ENCODE peak calls at places on chromosomes 12 and 14, in nine cellular contexts. One of them, this sample, is unnamed.

GRCh38 chr12:21773263-21773741 is 1.2 kb downstream of the KCNJ8 start:
- DNase-seq in NCI-H748 treated with DMSO at 0.1 percent for 48 hours: no peak
- DNase-seq in CD8-positive, alpha-beta memory T cell: no peak
- DNase-seq in lower lobe of right lung: peak
- DNase-seq in GM18507: no peak
- DNase-seq in left kidney: peak
- DNase-seq in right cardiac atrium: peak
- DNase-seq in NCI-H1105: no peak
- DNase-seq in tibial artery: peak
- DNase-seq in this sample: peak

GRCh38 chr12:131452444-131452860 is 258.4 kb upstream of the SFSWAP start:
- DNase-seq in NCI-H748 treated with DMSO at 0.1 percent for 48 hours: no peak
- DNase-seq in CD8-positive, alpha-beta memory T cell: no peak
- DNase-seq in lower lobe of right lung: no peak
- DNase-seq in GM18507: no peak
- DNase-seq in left kidney: peak
- DNase-seq in right cardiac atrium: no peak
- DNase-seq in NCI-H1105: no peak
- DNase-seq in tibial artery: no peak
- DNase-seq in this sample: no peak

GRCh38 chr14:90383731-90384542 is 12.9 kb upstream of the CALM1 start:
- DNase-seq in NCI-H748 treated with DMSO at 0.1 percent for 48 hours: peak
- DNase-seq in CD8-positive, alpha-beta memory T cell: peak
- DNase-seq in lower lobe of right lung: peak
- DNase-seq in GM18507: no peak
- DNase-seq in left kidney: peak
- DNase-seq in right cardiac atrium: peak
- DNase-seq in NCI-H1105: peak
- DNase-seq in tibial artery: peak
- DNase-seq in this sample: peak

GRCh38 chr12:52903285-52903854 is 1.5 kb downstream of the KRT8 start:
- DNase-seq in NCI-H748 treated with DMSO at 0.1 percent for 48 hours: no peak
- DNase-seq in CD8-positive, alpha-beta memory T cell: peak
- DNase-seq in lower lobe of right lung: peak
- DNase-seq in GM18507: peak
- DNase-seq in left kidney: peak
- DNase-seq in right cardiac atrium: peak
- DNase-seq in NCI-H1105: peak
- DNase-seq in tibial artery: peak
- DNase-seq in this sample: peak

GRCh38 chr14:23104591-23105347 is at the start of gene CIROP:
- DNase-seq in NCI-H748 treated with DMSO at 0.1 percent for 48 hours: no peak
- DNase-seq in CD8-positive, alpha-beta memory T cell: no peak
- DNase-seq in lower lobe of right lung: no peak
- DNase-seq in GM18507: no peak
- DNase-seq in left kidney: peak
- DNase-seq in right cardiac atrium: no peak
- DNase-seq in NCI-H1105: no peak
- DNase-seq in tibial artery: no peak
- DNase-seq in this sample: no peak

GRCh38 chr14:80933282-80933681 is 8.3 kb downstream of the CEP128 start:
- DNase-seq in NCI-H748 treated with DMSO at 0.1 percent for 48 hours: no peak
- DNase-seq in CD8-positive, alpha-beta memory T cell: no peak
- DNase-seq in lower lobe of right lung: no peak
- DNase-seq in GM18507: no peak
- DNase-seq in left kidney: no peak
- DNase-seq in right cardiac atrium: no peak
- DNase-seq in NCI-H1105: no peak
- DNase-seq in tibial artery: no peak
- DNase-seq in this sample: no peak

GRCh38 chr14:58992935-58993334 is 195.5 kb upstream of the DAAM1 start:
- DNase-seq in NCI-H748 treated with DMSO at 0.1 percent for 48 hours: no peak
- DNase-seq in CD8-positive, alpha-beta memory T cell: no peak
- DNase-seq in lower lobe of right lung: no peak
- DNase-seq in GM18507: no peak
- DNase-seq in left kidney: no peak
- DNase-seq in right cardiac atrium: no peak
- DNase-seq in NCI-H1105: no peak
- DNase-seq in tibial artery: no peak
- DNase-seq in this sample: no peak

GRCh38 chr14:51884086-51884927 is 23.9 kb downstream of the GNG2 start:
- DNase-seq in NCI-H748 treated with DMSO at 0.1 percent for 48 hours: no peak
- DNase-seq in CD8-positive, alpha-beta memory T cell: no peak
- DNase-seq in lower lobe of right lung: no peak
- DNase-seq in GM18507: no peak
- DNase-seq in left kidney: peak
- DNase-seq in right cardiac atrium: no peak
- DNase-seq in NCI-H1105: no peak
- DNase-seq in tibial artery: no peak
- DNase-seq in this sample: no peak

GRCh38 chr14:50831704-50832130 is 755 bp upstream of the NIN start:
- DNase-seq in NCI-H748 treated with DMSO at 0.1 percent for 48 hours: no peak
- DNase-seq in CD8-positive, alpha-beta memory T cell: no peak
- DNase-seq in lower lobe of right lung: no peak
- DNase-seq in GM18507: no peak
- DNase-seq in left kidney: peak
- DNase-seq in right cardiac atrium: no peak
- DNase-seq in NCI-H1105: no peak
- DNase-seq in tibial artery: no peak
- DNase-seq in this sample: peak

GRCh38 chr12:88836156-88836555 is 255.9 kb upstream of the KITLG start:
- DNase-seq in NCI-H748 treated with DMSO at 0.1 percent for 48 hours: no peak
- DNase-seq in CD8-positive, alpha-beta memory T cell: no peak
- DNase-seq in lower lobe of right lung: no peak
- DNase-seq in GM18507: no peak
- DNase-seq in left kidney: no peak
- DNase-seq in right cardiac atrium: no peak
- DNase-seq in NCI-H1105: no peak
- DNase-seq in tibial artery: no peak
- DNase-seq in this sample: no peak

GRCh38 chr14:20782280-20782890 is 1.3 kb downstream of the RNASE6 start:
- DNase-seq in NCI-H748 treated with DMSO at 0.1 percent for 48 hours: no peak
- DNase-seq in CD8-positive, alpha-beta memory T cell: no peak
- DNase-seq in lower lobe of right lung: no peak
- DNase-seq in GM18507: no peak
- DNase-seq in left kidney: peak
- DNase-seq in right cardiac atrium: no peak
- DNase-seq in NCI-H1105: no peak
- DNase-seq in tibial artery: no peak
- DNase-seq in this sample: no peak

GRCh38 chr12:102957339-102958050 is at the start of gene ASCL1:
- DNase-seq in NCI-H748 treated with DMSO at 0.1 percent for 48 hours: peak
- DNase-seq in CD8-positive, alpha-beta memory T cell: no peak
- DNase-seq in lower lobe of right lung: no peak
- DNase-seq in GM18507: no peak
- DNase-seq in left kidney: peak
- DNase-seq in right cardiac atrium: no peak
- DNase-seq in NCI-H1105: peak
- DNase-seq in tibial artery: no peak
- DNase-seq in this sample: no peak

GRCh38 chr14:79629372-79629771 is 581.9 kb downstream of the DIO2 start:
- DNase-seq in NCI-H748 treated with DMSO at 0.1 percent for 48 hours: no peak
- DNase-seq in CD8-positive, alpha-beta memory T cell: no peak
- DNase-seq in lower lobe of right lung: no peak
- DNase-seq in GM18507: no peak
- DNase-seq in left kidney: peak
- DNase-seq in right cardiac atrium: no peak
- DNase-seq in NCI-H1105: no peak
- DNase-seq in tibial artery: no peak
- DNase-seq in this sample: no peak

GRCh38 chr12:104938371-104938770 is 19.7 kb downstream of the SLC41A2 start:
- DNase-seq in NCI-H748 treated with DMSO at 0.1 percent for 48 hours: no peak
- DNase-seq in CD8-positive, alpha-beta memory T cell: no peak
- DNase-seq in lower lobe of right lung: no peak
- DNase-seq in GM18507: no peak
- DNase-seq in left kidney: no peak
- DNase-seq in right cardiac atrium: no peak
- DNase-seq in NCI-H1105: no peak
- DNase-seq in tibial artery: peak
- DNase-seq in this sample: no peak

GRCh38 chr14:89340200-89340667 is 76.8 kb downstream of the FOXN3 start:
- DNase-seq in NCI-H748 treated with DMSO at 0.1 percent for 48 hours: no peak
- DNase-seq in CD8-positive, alpha-beta memory T cell: no peak
- DNase-seq in lower lobe of right lung: no peak
- DNase-seq in GM18507: no peak
- DNase-seq in left kidney: peak
- DNase-seq in right cardiac atrium: no peak
- DNase-seq in NCI-H1105: no peak
- DNase-seq in tibial artery: no peak
- DNase-seq in this sample: no peak

GRCh38 chr14:79369359-79370332 is 841.7 kb downstream of the DIO2 start:
- DNase-seq in NCI-H748 treated with DMSO at 0.1 percent for 48 hours: no peak
- DNase-seq in CD8-positive, alpha-beta memory T cell: no peak
- DNase-seq in lower lobe of right lung: no peak
- DNase-seq in GM18507: no peak
- DNase-seq in left kidney: no peak
- DNase-seq in right cardiac atrium: no peak
- DNase-seq in NCI-H1105: no peak
- DNase-seq in tibial artery: no peak
- DNase-seq in this sample: no peak

GRCh38 chr12:93029091-93029490 is 100.0 kb upstream of the EEA1 start:
- DNase-seq in NCI-H748 treated with DMSO at 0.1 percent for 48 hours: no peak
- DNase-seq in CD8-positive, alpha-beta memory T cell: no peak
- DNase-seq in lower lobe of right lung: no peak
- DNase-seq in GM18507: no peak
- DNase-seq in left kidney: no peak
- DNase-seq in right cardiac atrium: peak
- DNase-seq in NCI-H1105: no peak
- DNase-seq in tibial artery: no peak
- DNase-seq in this sample: no peak

GRCh38 chr12:1666685-1667162 is 24.1 kb upstream of the ADIPOR2 start:
- DNase-seq in NCI-H748 treated with DMSO at 0.1 percent for 48 hours: no peak
- DNase-seq in CD8-positive, alpha-beta memory T cell: no peak
- DNase-seq in lower lobe of right lung: no peak
- DNase-seq in GM18507: no peak
- DNase-seq in left kidney: no peak
- DNase-seq in right cardiac atrium: no peak
- DNase-seq in NCI-H1105: no peak
- DNase-seq in tibial artery: no peak
- DNase-seq in this sample: no peak

GRCh38 chr12:75666126-75666979 is 154.9 kb upstream of the KRR1 start:
- DNase-seq in NCI-H748 treated with DMSO at 0.1 percent for 48 hours: no peak
- DNase-seq in CD8-positive, alpha-beta memory T cell: no peak
- DNase-seq in lower lobe of right lung: no peak
- DNase-seq in GM18507: no peak
- DNase-seq in left kidney: peak
- DNase-seq in right cardiac atrium: no peak
- DNase-seq in NCI-H1105: no peak
- DNase-seq in tibial artery: no peak
- DNase-seq in this sample: no peak

GRCh38 chr14:91883770-91884169 is 16.4 kb upstream of the TC2N start:
- DNase-seq in NCI-H748 treated with DMSO at 0.1 percent for 48 hours: no peak
- DNase-seq in CD8-positive, alpha-beta memory T cell: no peak
- DNase-seq in lower lobe of right lung: no peak
- DNase-seq in GM18507: no peak
- DNase-seq in left kidney: peak
- DNase-seq in right cardiac atrium: peak
- DNase-seq in NCI-H1105: no peak
- DNase-seq in tibial artery: peak
- DNase-seq in this sample: peak

GRCh38 chr12:25200703-25201102 is 5.7 kb downstream of the ETFRF1 start:
- DNase-seq in NCI-H748 treated with DMSO at 0.1 percent for 48 hours: no peak
- DNase-seq in CD8-positive, alpha-beta memory T cell: no peak
- DNase-seq in lower lobe of right lung: no peak
- DNase-seq in GM18507: no peak
- DNase-seq in left kidney: no peak
- DNase-seq in right cardiac atrium: no peak
- DNase-seq in NCI-H1105: no peak
- DNase-seq in tibial artery: no peak
- DNase-seq in this sample: no peak

GRCh38 chr12:104649913-104650312 is 193.2 kb downstream of the CHST11 start:
- DNase-seq in NCI-H748 treated with DMSO at 0.1 percent for 48 hours: no peak
- DNase-seq in CD8-positive, alpha-beta memory T cell: no peak
- DNase-seq in lower lobe of right lung: no peak
- DNase-seq in GM18507: no peak
- DNase-seq in left kidney: no peak
- DNase-seq in right cardiac atrium: no peak
- DNase-seq in NCI-H1105: no peak
- DNase-seq in tibial artery: no peak
- DNase-seq in this sample: no peak

GRCh38 chr12:50786498-50787231 is 22.8 kb downstream of the ATF1 start:
- DNase-seq in NCI-H748 treated with DMSO at 0.1 percent for 48 hours: no peak
- DNase-seq in CD8-positive, alpha-beta memory T cell: no peak
- DNase-seq in lower lobe of right lung: no peak
- DNase-seq in GM18507: no peak
- DNase-seq in left kidney: no peak
- DNase-seq in right cardiac atrium: no peak
- DNase-seq in NCI-H1105: no peak
- DNase-seq in tibial artery: no peak
- DNase-seq in this sample: no peak